ENCODE peak calls at places on chromosomes 7 and 10, in ten cellular contexts. Z, L, T, Q, E, I, J, V, C and P are unnamed samples.

GRCh38 chr10:14365231-14365744 is 34.6 kb upstream of the FRMD4A start:
- DNase-seq in Q (no peak), L (no peak), V (no peak), I (no peak), C (no peak), J (no peak), Z (no peak), E (no peak), T (no peak), P (no peak)

GRCh38 chr7:20316706-20317105 is 14.0 kb upstream of the ITGB8 start:
- DNase-seq in I (no peak), C (no peak), T (no peak), E (no peak), Q (no peak), Z (no peak), L (no peak), V (no peak), J (no peak), P (no peak)

GRCh38 chr7:94449151-94449725 is 54.5 kb downstream of the COL1A2 start:
- DNase-seq in Z (no peak), C (no peak), Q (peak), V (no peak), E (peak), L (peak), J (no peak), T (peak), I (no peak), P (no peak)

GRCh38 chr7:79982151-79982770 is 152.4 kb upstream of the GNAI1 start:
- DNase-seq in C (no peak), V (no peak), L (no peak), T (no peak), J (no peak), I (no peak), E (no peak), Q (peak), Z (peak), P (no peak)

GRCh38 chr7:94696981-94697670 is 41.2 kb upstream of the SGCE start:
- DNase-seq in L (no peak), C (peak), Z (peak), J (peak), T (peak), V (no peak), E (no peak), I (no peak), Q (peak), P (no peak)

GRCh38 chr10:16891375-16892313 is 74.4 kb upstream of the RSU1 start:
- DNase-seq in L (peak), J (peak), E (no peak), I (peak), Q (peak), V (no peak), C (peak), T (peak), Z (peak), P (no peak)

GRCh38 chr10:27893320-27894014 is 105.4 kb downstream of the ODAD2 start:
- DNase-seq in I (no peak), L (peak), Z (peak), C (no peak), T (peak), Q (peak), J (no peak), E (no peak), V (no peak), P (no peak)

GRCh38 chr7:157540020-157540419 is 203.2 kb downstream of the DNAJB6 start:
- DNase-seq in Q (no peak), E (no peak), L (no peak), J (no peak), I (no peak), T (no peak), C (no peak), V (no peak), Z (no peak), P (no peak)

GRCh38 chr7:30771859-30772429 is 727 bp downstream of the MINDY4 start:
- DNase-seq in J (no peak), V (no peak), T (no peak), L (no peak), C (no peak), I (no peak), E (no peak), Z (no peak), Q (peak), P (no peak)